ENCODE peak calls at places on chromosomes 6 and 20, in eight cellular contexts. U is astrocyte of the spinal cord, V is neural progenitor cell, W is IMR-90, E is MM.1S, H is Panc1, J is cardiac muscle cell, T is GM23338. O is an unnamed sample.

GRCh38 chr6:112877134-112878100 is 530.3 kb downstream of the RFPL4B start:
- DNase-seq in U (peak), V (peak), W (peak), E (no peak), H (no peak), J (peak), T (peak), O (no peak)

GRCh38 chr6:100103194-100103593 is 109.2 kb upstream of the MCHR2 start:
- DNase-seq in U (no peak), V (no peak), W (peak), E (no peak), H (no peak), J (no peak), T (no peak), O (no peak)

GRCh38 chr6:137159912-137160311 is 13.5 kb downstream of the IL22RA2 start:
- DNase-seq in U (no peak), V (no peak), W (no peak), E (no peak), H (no peak), J (no peak), T (no peak), O (no peak)

GRCh38 chr6:169620171-169621125 is 81.4 kb downstream of the WDR27 start:
- DNase-seq in U (peak), V (no peak), W (peak), E (no peak), H (no peak), J (peak), T (peak), O (peak)

GRCh38 chr20:46673394-46674252 is 15.6 kb downstream of the TP53RK start:
- DNase-seq in U (no peak), V (no peak), W (no peak), E (no peak), H (no peak), J (no peak), T (no peak), O (no peak)

GRCh38 chr20:43448748-43449535 is 8.8 kb upstream of the SRSF6 start:
- DNase-seq in U (peak), V (peak), W (peak), E (peak), H (peak), J (peak), T (peak), O (peak)

GRCh38 chr20:9506337-9506821 is 8.0 kb upstream of the LAMP5 start:
- DNase-seq in U (no peak), V (no peak), W (no peak), E (no peak), H (no peak), J (no peak), T (peak), O (peak)

GRCh38 chr6:129485746-129486145 is 224.2 kb downstream of the ARHGAP18 start:
- DNase-seq in U (no peak), V (no peak), W (no peak), E (no peak), H (no peak), J (no peak), T (no peak), O (no peak)

GRCh38 chr6:12051861-12052368 is 39.8 kb downstream of the HIVEP1 start:
- DNase-seq in U (peak), V (no peak), W (peak), E (peak), H (no peak), J (no peak), T (no peak), O (no peak)

GRCh38 chr20:15278041-15278440 is 940.6 kb upstream of the FLRT3 start:
- DNase-seq in U (no peak), V (no peak), W (no peak), E (no peak), H (no peak), J (no peak), T (no peak), O (no peak)

GRCh38 chr6:134250776-134251175 is 67.1 kb downstream of the SGK1 start:
- DNase-seq in U (no peak), V (no peak), W (no peak), E (no peak), H (no peak), J (no peak), T (no peak), O (no peak)

GRCh38 chr6:168078943-168079405 is at the start of gene FRMD1:
- DNase-seq in U (no peak), V (no peak), W (no peak), E (no peak), H (no peak), J (no peak), T (no peak), O (no peak)

GRCh38 chr20:62030834-62031434 is 34.7 kb downstream of the TAF4 start:
- DNase-seq in U (no peak), V (no peak), W (no peak), E (peak), H (no peak), J (no peak), T (no peak), O (no peak)

GRCh38 chr20:50886184-50886790 is 45.0 kb downstream of the ADNP start:
- DNase-seq in U (no peak), V (no peak), W (no peak), E (no peak), H (no peak), J (no peak), T (no peak), O (no peak)

GRCh38 chr6:1613631-1614447 is 4.1 kb downstream of the FOXC1 start:
- DNase-seq in U (no peak), V (peak), W (peak), E (no peak), H (no peak), J (peak), T (peak), O (peak)

GRCh38 chr20:51440589-51440988 is 101.9 kb downstream of the NFATC2 start:
- DNase-seq in U (no peak), V (no peak), W (no peak), E (no peak), H (no peak), J (no peak), T (no peak), O (no peak)

GRCh38 chr6:39824030-39824926 is 32.1 kb downstream of the DAAM2 start:
- DNase-seq in U (peak), V (no peak), W (no peak), E (no peak), H (no peak), J (no peak), T (peak), O (peak)

GRCh38 chr6:50264995-50265571 is 215.4 kb upstream of the DEFB112 start:
- DNase-seq in U (no peak), V (peak), W (no peak), E (peak), H (no peak), J (no peak), T (peak), O (peak)

GRCh38 chr6:138230759-138231398 is 12.6 kb upstream of the PBOV1 start:
- DNase-seq in U (no peak), V (no peak), W (no peak), E (no peak), H (no peak), J (no peak), T (no peak), O (no peak)

GRCh38 chr20:53980101-53980500 is 90.3 kb downstream of the BCAS1 start:
- DNase-seq in U (no peak), V (no peak), W (no peak), E (no peak), H (no peak), J (no peak), T (no peak), O (no peak)

GRCh38 chr6:155152211-155153076 is 111.4 kb upstream of the CLDN20 start:
- DNase-seq in U (no peak), V (peak), W (no peak), E (no peak), H (no peak), J (peak), T (peak), O (peak)

GRCh38 chr6:158869010-158869603 is 49.9 kb upstream of the EZR start:
- DNase-seq in U (no peak), V (peak), W (no peak), E (no peak), H (no peak), J (no peak), T (peak), O (no peak)

GRCh38 chr20:15012551-15012950 is 675.1 kb upstream of the FLRT3 start:
- DNase-seq in U (no peak), V (peak), W (no peak), E (no peak), H (no peak), J (no peak), T (no peak), O (no peak)

GRCh38 chr6:44542401-44543116 is 155.1 kb downstream of the CDC5L start:
- DNase-seq in U (peak), V (peak), W (no peak), E (no peak), H (no peak), J (no peak), T (peak), O (peak)

GRCh38 chr20:43379239-43379917 is 78.3 kb upstream of the SRSF6 start:
- DNase-seq in U (peak), V (no peak), W (peak), E (no peak), H (no peak), J (peak), T (no peak), O (no peak)

GRCh38 chr6:69792292-69792691 is 4.5 kb downstream of the LMBRD1 start:
- DNase-seq in U (no peak), V (no peak), W (no peak), E (no peak), H (no peak), J (no peak), T (no peak), O (no peak)

GRCh38 chr20:1894471-1894950 is 696 bp upstream of the SIRPA start:
- DNase-seq in U (peak), V (peak), W (peak), E (peak), H (no peak), J (peak), T (no peak), O (peak)

GRCh38 chr6:157464653-157465535 is 83.9 kb downstream of the ZDHHC14 start:
- DNase-seq in U (no peak), V (peak), W (no peak), E (no peak), H (no peak), J (no peak), T (peak), O (peak)

GRCh38 chr6:70130865-70131264 is 172.0 kb downstream of the COL9A1 start:
- DNase-seq in U (no peak), V (no peak), W (no peak), E (no peak), H (no peak), J (no peak), T (no peak), O (no peak)

GRCh38 chr20:13325796-13326340 is 104.8 kb downstream of the ISM1 start:
- DNase-seq in U (no peak), V (no peak), W (no peak), E (no peak), H (no peak), J (no peak), T (no peak), O (no peak)

GRCh38 chr6:12865782-12866181 is 149.2 kb downstream of the PHACTR1 start:
- DNase-seq in U (no peak), V (no peak), W (no peak), E (no peak), H (no peak), J (no peak), T (peak), O (no peak)

GRCh38 chr20:9996944-9997343 is 37.8 kb upstream of the ANKEF1 start:
- DNase-seq in U (no peak), V (no peak), W (peak), E (no peak), H (no peak), J (no peak), T (no peak), O (no peak)

GRCh38 chr20:294602-295001 is 2.8 kb upstream of the ZCCHC3 start:
- DNase-seq in U (no peak), V (no peak), W (no peak), E (no peak), H (no peak), J (no peak), T (no peak), O (no peak)

GRCh38 chr6:42293579-42293978 is 75.9 kb upstream of the MRPS10 start:
- DNase-seq in U (no peak), V (no peak), W (no peak), E (no peak), H (no peak), J (no peak), T (no peak), O (no peak)
- H3K4me3 ChIP-seq in U (no peak), V (no peak), W (no peak), E (no peak), H (no peak), J (no peak), T (no peak), O (no peak)

GRCh38 chr6:160927416-160927815 is 64.2 kb upstream of the MAP3K4 start:
- DNase-seq in U (no peak), V (no peak), W (no peak), E (no peak), H (no peak), J (no peak), T (no peak), O (no peak)

GRCh38 chr6:160931378-160932343 is 59.9 kb upstream of the MAP3K4 start:
- DNase-seq in U (peak), V (peak), W (no peak), E (no peak), H (no peak), J (no peak), T (peak), O (no peak)

GRCh38 chr6:160929831-160930230 is 61.7 kb upstream of the MAP3K4 start:
- DNase-seq in U (no peak), V (no peak), W (no peak), E (no peak), H (no peak), J (no peak), T (no peak), O (no peak)

GRCh38 chr6:160930547-160931377 is 60.8 kb upstream of the MAP3K4 start:
- DNase-seq in U (peak), V (peak), W (peak), E (peak), H (peak), J (peak), T (peak), O (peak)

DNA sequence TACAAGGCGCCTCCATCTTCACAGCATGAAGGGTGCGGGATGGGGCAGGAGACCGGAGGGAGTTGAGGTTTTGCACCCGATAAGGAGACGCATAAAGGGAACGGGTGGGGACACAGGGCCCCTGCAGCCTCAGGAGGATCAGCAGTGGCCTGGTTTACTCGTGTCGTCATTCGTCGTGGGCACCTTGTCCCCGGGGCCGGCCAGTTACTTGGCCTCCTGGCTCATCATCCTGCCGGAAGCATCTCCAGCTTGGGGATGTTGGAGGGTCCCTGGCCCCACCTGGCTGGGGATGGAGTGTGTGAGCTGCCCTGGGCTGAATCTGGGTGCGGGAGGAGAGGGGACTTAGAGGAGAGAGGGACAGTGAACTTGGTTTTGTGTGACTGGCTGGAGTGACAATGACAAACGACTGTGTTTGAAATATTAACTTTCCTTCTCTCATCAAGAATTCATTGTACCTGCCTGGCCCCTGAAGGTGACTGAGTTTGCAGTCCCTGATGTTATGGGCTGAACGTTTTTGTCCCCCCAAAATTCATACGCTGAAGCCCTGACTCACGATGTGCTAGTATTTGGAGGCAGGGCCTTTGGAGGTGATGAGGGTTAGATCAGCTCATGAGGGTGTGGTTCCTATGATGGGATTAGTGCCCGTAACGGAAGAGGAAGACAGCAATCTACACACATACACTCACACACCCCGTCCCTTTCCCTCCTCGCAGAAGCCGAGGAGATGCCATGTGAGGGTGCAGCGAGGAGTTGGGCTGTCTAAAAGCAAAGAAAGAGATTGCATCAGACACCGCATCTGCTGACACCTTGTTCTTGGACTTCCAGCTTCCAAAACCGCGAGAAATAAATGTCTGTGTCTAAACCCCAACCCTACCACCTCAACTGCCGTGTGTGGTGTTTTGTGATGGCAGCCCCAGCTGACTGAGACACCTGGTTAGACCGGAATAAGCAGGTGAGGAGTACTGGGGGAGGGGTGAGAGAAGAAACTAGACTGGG is 65.0 kb upstream of the MAP3K4 start:
- DNase-seq in U (no peak), V (no peak), W (no peak), E (peak), H (no peak), J (no peak), T (no peak), O (no peak)
- H3K4me3 ChIP-seq in U (no peak), V (no peak), W (no peak), E (no peak), H (no peak), J (no peak), T (no peak), O (no peak)

DNA sequence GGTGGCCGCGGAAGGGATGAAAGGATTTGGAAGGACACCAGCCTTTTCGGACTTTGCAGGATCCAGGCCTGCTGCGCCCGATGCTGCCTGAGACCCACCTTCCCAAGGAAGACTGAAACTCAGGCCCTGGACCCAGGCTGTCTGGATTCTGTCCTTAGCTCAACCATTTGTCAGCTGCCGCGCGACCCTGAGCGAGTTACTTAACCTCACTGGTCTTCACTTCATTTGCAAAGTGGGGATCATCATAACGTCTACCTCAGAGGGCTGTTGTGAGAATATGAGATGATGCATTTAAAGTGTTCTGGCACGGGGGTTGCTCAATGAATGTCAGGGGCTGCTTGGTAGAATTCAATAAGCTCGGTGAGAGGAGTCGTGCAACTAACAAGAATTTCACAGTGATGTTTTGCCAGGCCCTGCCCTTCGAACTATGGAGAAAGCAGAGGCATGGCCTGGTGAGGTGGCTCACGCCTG is 104.2 kb upstream of the PRDM1 start:
- DNase-seq in U (no peak), V (no peak), W (no peak), E (no peak), H (no peak), J (no peak), T (no peak), O (no peak)
- H3K4me3 ChIP-seq in U (peak), V (peak), W (no peak), E (no peak), H (no peak), J (peak), T (peak), O (peak)

GRCh38 chr20:23105193-23105592 is 19.1 kb upstream of the CD93 start:
- DNase-seq in U (no peak), V (no peak), W (no peak), E (no peak), H (no peak), J (no peak), T (no peak), O (no peak)

GRCh38 chr20:23100021-23100753 is 14.1 kb upstream of the CD93 start:
- DNase-seq in U (no peak), V (no peak), W (no peak), E (no peak), H (no peak), J (no peak), T (no peak), O (no peak)

GRCh38 chr20:23103284-23104018 is 17.3 kb upstream of the CD93 start:
- DNase-seq in U (peak), V (no peak), W (no peak), E (no peak), H (no peak), J (peak), T (no peak), O (no peak)

GRCh38 chr20:23100754-23101107 is 14.6 kb upstream of the CD93 start:
- DNase-seq in U (no peak), V (no peak), W (no peak), E (no peak), H (no peak), J (no peak), T (no peak), O (no peak)

DNA sequence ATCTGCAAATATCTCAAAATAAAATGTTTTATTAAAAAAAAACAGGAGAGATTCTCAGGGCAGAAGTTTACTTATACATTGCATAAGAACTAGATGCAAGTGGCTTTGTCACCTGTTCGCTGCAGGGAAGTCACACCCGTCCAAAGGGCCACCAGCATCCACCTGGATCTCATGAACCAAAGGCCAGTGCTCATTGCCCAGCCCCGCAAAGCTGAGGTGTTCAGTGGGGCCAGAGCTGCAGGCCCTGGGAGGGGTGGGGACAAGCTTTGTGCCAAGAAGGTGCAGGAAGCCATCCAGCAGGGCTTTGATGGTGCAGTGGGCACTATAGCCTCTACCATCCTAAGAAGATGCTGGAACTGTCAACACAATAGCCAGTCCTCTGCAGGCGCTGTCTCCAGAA is 15.6 kb upstream of the CD93 start:
- DNase-seq in U (no peak), V (no peak), W (no peak), E (no peak), H (no peak), J (no peak), T (no peak), O (no peak)
- H3K4me3 ChIP-seq in U (no peak), V (no peak), W (no peak), E (no peak), H (no peak), J (no peak), T (no peak), O (no peak)

GRCh38 chr6:26331809-26332226 is 33.2 kb upstream of the BTN3A2 start:
- DNase-seq in U (no peak), V (no peak), W (no peak), E (no peak), H (no peak), J (no peak), T (no peak), O (no peak)

GRCh38 chr6:26333458-26334297 is 31.3 kb upstream of the BTN3A2 start:
- DNase-seq in U (no peak), V (no peak), W (no peak), E (no peak), H (no peak), J (no peak), T (no peak), O (no peak)

GRCh38 chr6:26330835-26331808 is 33.9 kb upstream of the BTN3A2 start:
- DNase-seq in U (peak), V (no peak), W (peak), E (no peak), H (no peak), J (peak), T (peak), O (peak)

GRCh38 chr6:26332843-26333242 is 32.2 kb upstream of the BTN3A2 start:
- DNase-seq in U (no peak), V (no peak), W (no peak), E (no peak), H (no peak), J (no peak), T (no peak), O (no peak)

DNA sequence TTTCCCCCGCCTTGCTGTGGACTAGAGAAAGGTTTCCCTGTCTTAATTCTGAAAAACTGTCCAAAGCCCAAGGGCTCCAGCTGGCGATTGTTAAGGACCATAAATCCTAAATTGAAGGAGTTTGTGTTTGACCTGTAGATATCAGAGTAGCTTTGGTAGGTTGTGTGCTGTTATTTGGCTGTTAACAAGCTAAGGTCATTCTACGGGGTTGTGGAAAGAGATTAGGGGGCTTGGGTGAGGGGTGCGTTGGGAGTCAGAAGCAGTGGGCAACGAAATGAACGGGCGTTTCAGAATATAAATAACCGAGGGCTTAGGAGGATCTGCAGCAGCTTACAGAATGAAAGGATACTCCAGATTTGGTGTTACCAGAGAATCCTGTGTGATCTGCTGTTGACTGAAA is 32.6 kb upstream of the BTN3A2 start:
- DNase-seq in U (no peak), V (no peak), W (no peak), E (no peak), H (no peak), J (no peak), T (no peak), O (no peak)
- H3K4me3 ChIP-seq in U (peak), V (peak), W (peak), E (no peak), H (peak), J (peak), T (peak), O (peak)